ENCODE peak calls at places on chromosomes 7 and 10, in seven cellular contexts. One of them, this sample, is unnamed.

GRCh38 chr7:101352920-101353308 is 9.8 kb upstream of the COL26A1 start:
- DNase-seq in AG04450: no peak
- DNase-seq in neural crest cell: no peak
- DNase-seq in B cell: no peak
- DNase-seq in heart left ventricle: no peak
- DNase-seq in Panc1: no peak
- DNase-seq in fibroblast of the aortic adventitia: no peak
- DNase-seq in this sample: no peak

GRCh38 chr10:125114761-125115391 is 45.5 kb downstream of the CTBP2 start:
- DNase-seq in AG04450: no peak
- DNase-seq in neural crest cell: no peak
- DNase-seq in B cell: no peak
- DNase-seq in heart left ventricle: no peak
- DNase-seq in Panc1: no peak
- DNase-seq in fibroblast of the aortic adventitia: no peak
- DNase-seq in this sample: no peak

GRCh38 chr7:28020302-28020940 is 160.2 kb downstream of the JAZF1 start:
- DNase-seq in AG04450: peak; percentile 46
- DNase-seq in neural crest cell: peak; percentile 39
- DNase-seq in B cell: peak; percentile 40
- DNase-seq in heart left ventricle: peak; percentile 75
- DNase-seq in Panc1: peak; percentile 81
- DNase-seq in fibroblast of the aortic adventitia: peak; percentile 87
- DNase-seq in this sample: peak; percentile 70

GRCh38 chr10:48612241-48612943 is 7.5 kb upstream of the ARHGAP22 start:
- DNase-seq in AG04450: no peak
- DNase-seq in neural crest cell: no peak
- DNase-seq in B cell: no peak
- DNase-seq in heart left ventricle: no peak
- DNase-seq in Panc1: no peak
- DNase-seq in fibroblast of the aortic adventitia: peak; percentile 45
- DNase-seq in this sample: no peak

GRCh38 chr10:29784175-29784773 is 149.5 kb upstream of the SVIL start:
- DNase-seq in AG04450: peak; percentile 99
- DNase-seq in neural crest cell: no peak
- DNase-seq in B cell: no peak
- DNase-seq in heart left ventricle: no peak
- DNase-seq in Panc1: peak; percentile 97
- DNase-seq in fibroblast of the aortic adventitia: peak; percentile 100
- DNase-seq in this sample: no peak

GRCh38 chr7:130921391-130922180 is 187.6 kb upstream of the KLF14 start:
- DNase-seq in AG04450: peak; percentile 80
- DNase-seq in neural crest cell: peak; percentile 23
- DNase-seq in B cell: no peak
- DNase-seq in heart left ventricle: no peak
- DNase-seq in Panc1: no peak
- DNase-seq in fibroblast of the aortic adventitia: peak; percentile 98
- DNase-seq in this sample: no peak

GRCh38 chr7:11185179-11185578 is 211.5 kb downstream of the PHF14 start:
- DNase-seq in AG04450: no peak
- DNase-seq in neural crest cell: no peak
- DNase-seq in B cell: no peak
- DNase-seq in heart left ventricle: no peak
- DNase-seq in Panc1: no peak
- DNase-seq in fibroblast of the aortic adventitia: no peak
- DNase-seq in this sample: no peak

GRCh38 chr7:86301301-86301700 is 342.4 kb upstream of the GRM3 start:
- DNase-seq in AG04450: no peak
- DNase-seq in neural crest cell: no peak
- DNase-seq in B cell: no peak
- DNase-seq in heart left ventricle: no peak
- DNase-seq in Panc1: no peak
- DNase-seq in fibroblast of the aortic adventitia: no peak
- DNase-seq in this sample: no peak

GRCh38 chr7:361680-362415 is 71.9 kb downstream of the FOXL3 start:
- DNase-seq in AG04450: no peak
- DNase-seq in neural crest cell: no peak
- DNase-seq in B cell: no peak
- DNase-seq in heart left ventricle: peak; percentile 28
- DNase-seq in Panc1: no peak
- DNase-seq in fibroblast of the aortic adventitia: no peak
- DNase-seq in this sample: no peak

GRCh38 chr7:17725761-17726160 is 214.5 kb downstream of the SNX13 start:
- DNase-seq in AG04450: no peak
- DNase-seq in neural crest cell: no peak
- DNase-seq in B cell: no peak
- DNase-seq in heart left ventricle: no peak
- DNase-seq in Panc1: no peak
- DNase-seq in fibroblast of the aortic adventitia: peak; percentile 46
- DNase-seq in this sample: no peak

GRCh38 chr10:17673517-17674051 is 29.6 kb downstream of the STAM start:
- DNase-seq in AG04450: peak; percentile 78
- DNase-seq in neural crest cell: no peak
- DNase-seq in B cell: no peak
- DNase-seq in heart left ventricle: no peak
- DNase-seq in Panc1: peak; percentile 77
- DNase-seq in fibroblast of the aortic adventitia: peak; percentile 92
- DNase-seq in this sample: no peak

GRCh38 chr10:26085549-26085948 is 131.0 kb upstream of the GAD2 start:
- DNase-seq in AG04450: no peak
- DNase-seq in neural crest cell: no peak
- DNase-seq in B cell: no peak
- DNase-seq in heart left ventricle: no peak
- DNase-seq in Panc1: no peak
- DNase-seq in fibroblast of the aortic adventitia: no peak
- DNase-seq in this sample: no peak

GRCh38 chr7:108024538-108024937 is 21.6 kb upstream of the LAMB1 start:
- DNase-seq in AG04450: no peak
- DNase-seq in neural crest cell: no peak
- DNase-seq in B cell: no peak
- DNase-seq in heart left ventricle: no peak
- DNase-seq in Panc1: no peak
- DNase-seq in fibroblast of the aortic adventitia: no peak
- DNase-seq in this sample: no peak

GRCh38 chr10:133306097-133306476 is 2.6 kb downstream of the TUBGCP2 start:
- DNase-seq in AG04450: no peak
- DNase-seq in neural crest cell: no peak
- DNase-seq in B cell: no peak
- DNase-seq in heart left ventricle: no peak
- DNase-seq in Panc1: no peak
- DNase-seq in fibroblast of the aortic adventitia: no peak
- DNase-seq in this sample: no peak

GRCh38 chr10:60731134-60731883 is 47.0 kb upstream of the CDK1 start:
- DNase-seq in AG04450: no peak
- DNase-seq in neural crest cell: no peak
- DNase-seq in B cell: peak; percentile 53
- DNase-seq in heart left ventricle: no peak
- DNase-seq in Panc1: no peak
- DNase-seq in fibroblast of the aortic adventitia: no peak
- DNase-seq in this sample: peak; percentile 71

GRCh38 chr10:124599588-124600050 is 138.0 kb downstream of the LHPP start:
- DNase-seq in AG04450: no peak
- DNase-seq in neural crest cell: no peak
- DNase-seq in B cell: no peak
- DNase-seq in heart left ventricle: no peak
- DNase-seq in Panc1: no peak
- DNase-seq in fibroblast of the aortic adventitia: no peak
- DNase-seq in this sample: no peak

GRCh38 chr7:5420108-5420840 is 3.4 kb downstream of the TNRC18 start:
- DNase-seq in AG04450: no peak
- DNase-seq in neural crest cell: peak; percentile 47
- DNase-seq in B cell: no peak
- DNase-seq in heart left ventricle: peak; percentile 71
- DNase-seq in Panc1: no peak
- DNase-seq in fibroblast of the aortic adventitia: no peak
- DNase-seq in this sample: no peak

GRCh38 chr10:85643839-85644525 is 722.6 kb downstream of the GRID1 start:
- DNase-seq in AG04450: no peak
- DNase-seq in neural crest cell: no peak
- DNase-seq in B cell: no peak
- DNase-seq in heart left ventricle: no peak
- DNase-seq in Panc1: peak; percentile 76
- DNase-seq in fibroblast of the aortic adventitia: no peak
- DNase-seq in this sample: no peak

GRCh38 chr7:121624922-121625321 is 228.8 kb upstream of the FAM3C start:
- DNase-seq in AG04450: no peak
- DNase-seq in neural crest cell: no peak
- DNase-seq in B cell: no peak
- DNase-seq in heart left ventricle: peak; percentile 59
- DNase-seq in Panc1: no peak
- DNase-seq in fibroblast of the aortic adventitia: peak; percentile 57
- DNase-seq in this sample: no peak
- TF ChIP-seq CTCF in AG04450: no peak
- TF ChIP-seq CTCF in neural crest cell: no peak
- TF ChIP-seq CTCF in B cell: no peak
- TF ChIP-seq CTCF in heart left ventricle: no peak
- TF ChIP-seq CTCF in Panc1: no peak
- TF ChIP-seq CTCF in fibroblast of the aortic adventitia: peak; percentile 14
- TF ChIP-seq CTCF in this sample: no peak

DNA sequence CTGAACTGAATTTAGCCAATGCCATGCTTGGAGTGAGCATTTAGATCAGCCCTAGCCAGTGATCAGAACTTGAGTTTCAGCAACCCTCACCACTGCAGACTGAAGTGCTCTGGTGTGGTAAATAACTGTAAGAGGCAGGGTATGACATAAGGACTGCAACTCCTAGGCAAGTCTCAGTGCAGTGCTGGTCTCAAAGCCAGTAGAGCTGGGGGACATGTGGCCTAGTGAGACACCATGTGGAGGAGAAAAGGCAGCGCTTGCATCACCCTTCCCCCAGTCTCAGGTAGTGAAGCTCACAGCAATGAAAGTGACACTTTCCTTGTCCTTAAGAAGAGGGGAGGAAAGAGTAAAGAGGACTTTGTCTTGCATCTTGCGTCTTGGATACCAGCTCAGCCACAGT is 386.8 kb upstream of the POT1 start:
- DNase-seq in AG04450: no peak
- DNase-seq in neural crest cell: no peak
- DNase-seq in B cell: no peak
- DNase-seq in heart left ventricle: no peak
- DNase-seq in Panc1: peak; percentile 54
- DNase-seq in fibroblast of the aortic adventitia: no peak
- DNase-seq in this sample: no peak
- TF ChIP-seq CTCF in AG04450: no peak
- TF ChIP-seq CTCF in neural crest cell: peak; percentile 51
- TF ChIP-seq CTCF in B cell: no peak
- TF ChIP-seq CTCF in heart left ventricle: no peak
- TF ChIP-seq CTCF in Panc1: peak; percentile 35
- TF ChIP-seq CTCF in fibroblast of the aortic adventitia: no peak
- TF ChIP-seq CTCF in this sample: peak; percentile 30

DNA sequence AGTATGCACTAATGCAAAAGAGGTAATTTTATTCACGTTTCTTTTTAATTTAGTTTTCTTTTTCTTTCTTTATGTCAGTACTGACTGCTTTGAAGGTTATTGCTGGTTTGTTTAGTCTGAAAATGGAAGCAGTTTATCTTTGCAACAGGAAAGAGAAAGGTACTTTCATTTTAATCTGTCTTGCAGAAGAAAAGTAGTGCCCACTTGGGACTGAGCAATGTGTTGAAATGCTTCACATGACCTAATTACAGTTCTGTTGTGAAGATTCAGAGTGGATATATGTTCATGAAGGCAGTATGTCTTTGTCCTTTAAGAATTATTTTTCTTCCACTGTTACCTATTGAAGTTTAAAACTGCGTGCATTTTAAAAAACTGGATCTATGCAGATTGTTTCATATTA is 80.1 kb downstream of the ANKIB1 start:
- DNase-seq in AG04450: no peak
- DNase-seq in neural crest cell: no peak
- DNase-seq in B cell: no peak
- DNase-seq in heart left ventricle: no peak
- DNase-seq in Panc1: no peak
- DNase-seq in fibroblast of the aortic adventitia: peak; percentile 18
- DNase-seq in this sample: no peak
- TF ChIP-seq CTCF in AG04450: no peak
- TF ChIP-seq CTCF in neural crest cell: no peak
- TF ChIP-seq CTCF in B cell: no peak
- TF ChIP-seq CTCF in heart left ventricle: no peak
- TF ChIP-seq CTCF in Panc1: no peak
- TF ChIP-seq CTCF in fibroblast of the aortic adventitia: no peak
- TF ChIP-seq CTCF in this sample: no peak

GRCh38 chr7:39951156-39951942 is 1.3 kb downstream of the CDK13 start:
- DNase-seq in AG04450: no peak
- DNase-seq in neural crest cell: peak; percentile 51
- DNase-seq in B cell: peak; percentile 79
- DNase-seq in heart left ventricle: peak; percentile 77
- DNase-seq in Panc1: no peak
- DNase-seq in fibroblast of the aortic adventitia: peak; percentile 41
- DNase-seq in this sample: peak; percentile 80

GRCh38 chr7:39950473-39951155 is 558 bp downstream of the CDK13 start:
- DNase-seq in AG04450: no peak
- DNase-seq in neural crest cell: peak; percentile 12
- DNase-seq in B cell: peak; percentile 59
- DNase-seq in heart left ventricle: peak; percentile 81
- DNase-seq in Panc1: no peak
- DNase-seq in fibroblast of the aortic adventitia: peak; percentile 41
- DNase-seq in this sample: peak; percentile 54

GRCh38 chr7:39948375-39948774 is 1.7 kb upstream of the CDK13 start:
- DNase-seq in AG04450: no peak
- DNase-seq in neural crest cell: no peak
- DNase-seq in B cell: no peak
- DNase-seq in heart left ventricle: no peak
- DNase-seq in Panc1: no peak
- DNase-seq in fibroblast of the aortic adventitia: no peak
- DNase-seq in this sample: no peak

GRCh38 chr7:39949980-39950472 is at the start of gene CDK13:
- DNase-seq in AG04450: no peak
- DNase-seq in neural crest cell: peak; percentile 60
- DNase-seq in B cell: peak; percentile 89
- DNase-seq in heart left ventricle: peak; percentile 91
- DNase-seq in Panc1: no peak
- DNase-seq in fibroblast of the aortic adventitia: peak; percentile 68
- DNase-seq in this sample: peak; percentile 91

DNA sequence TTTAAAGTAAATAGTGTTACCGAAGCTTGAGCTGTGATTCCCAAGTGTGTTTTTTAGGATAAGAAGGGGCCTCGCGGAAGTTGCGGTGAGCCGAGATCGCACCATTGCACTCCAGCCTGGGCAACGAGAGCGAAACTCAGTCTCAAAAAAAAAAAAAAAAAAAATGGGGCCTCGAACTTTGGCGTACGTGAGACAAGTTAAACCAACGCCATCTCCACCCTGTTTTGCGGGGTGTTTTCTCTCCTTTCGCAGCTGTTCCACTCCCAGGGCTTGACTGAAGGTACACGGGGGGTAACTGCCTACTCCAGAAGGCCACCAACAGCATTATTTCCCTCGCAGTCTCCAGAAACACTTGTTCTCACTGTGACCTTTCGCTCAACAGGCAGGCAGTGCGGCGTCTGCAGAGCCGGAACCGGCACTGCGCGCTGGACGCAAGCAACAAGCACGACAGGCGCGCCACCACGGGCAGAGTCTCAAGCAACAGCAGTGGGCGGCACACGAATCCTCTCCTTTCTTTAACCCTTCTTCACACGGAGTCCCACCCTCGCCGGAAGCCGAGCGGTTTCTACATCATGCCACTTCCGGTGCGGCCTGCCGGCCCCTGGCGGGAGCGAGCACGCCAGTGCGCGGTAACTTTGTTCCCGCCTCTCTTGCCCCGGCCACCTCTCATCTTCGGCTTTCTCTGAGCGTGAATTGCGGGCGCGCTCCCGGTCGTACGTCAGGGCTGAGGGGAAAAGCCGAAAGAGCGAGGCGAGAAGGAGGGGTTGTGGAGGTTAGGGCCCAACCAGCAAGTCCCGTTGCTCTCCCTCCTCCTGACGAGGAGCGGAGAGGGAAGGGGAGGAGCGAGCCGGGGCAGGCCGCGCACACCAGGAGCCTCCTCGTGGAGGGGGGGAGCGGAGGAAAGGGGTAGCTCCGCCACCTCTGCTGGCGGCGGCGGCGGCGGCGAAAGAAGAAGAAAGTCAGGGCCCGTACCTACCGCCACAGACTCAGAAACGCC is 826 bp upstream of the CDK13 start:
- DNase-seq in AG04450: peak; percentile 99
- DNase-seq in neural crest cell: peak; percentile 89
- DNase-seq in B cell: peak; percentile 89
- DNase-seq in heart left ventricle: peak; percentile 99
- DNase-seq in Panc1: peak; percentile 98
- DNase-seq in fibroblast of the aortic adventitia: peak; percentile 99
- DNase-seq in this sample: peak; percentile 94
- TF ChIP-seq CTCF in AG04450: no peak
- TF ChIP-seq CTCF in neural crest cell: no peak
- TF ChIP-seq CTCF in B cell: no peak
- TF ChIP-seq CTCF in heart left ventricle: no peak
- TF ChIP-seq CTCF in Panc1: no peak
- TF ChIP-seq CTCF in fibroblast of the aortic adventitia: no peak
- TF ChIP-seq CTCF in this sample: no peak

This sample was measured in GM13977.